ENCODE peak calls at places on chromosomes 3 and 15, in four cellular contexts. T is SJSA1, M is spleen, Q is GM23248. S is an unnamed sample. For H3K36me3 and H3K27me3, the result is how much of the 10 kb centered on the place peaks cover.

GRCh38 chr15:43102181-43102580 is 3.7 kb downstream of the UBR1 start:
- DNase-seq in M (no peak), Q (no peak), T (no peak), S (no peak)

GRCh38 chr15:92079047-92079446 is 225.5 kb downstream of the SLCO3A1 start:
- DNase-seq in Q (peak), T (no peak), M (no peak), S (no peak)

GRCh38 chr3:129230311-129231019 is 18.9 kb upstream of the COPG1 start:
- DNase-seq in Q (peak), T (peak), M (no peak), S (peak)

GRCh38 chr3:15645740-15646490 is 44.4 kb downstream of the BTD start:
- DNase-seq in M (no peak), Q (peak), T (peak), S (peak)

GRCh38 chr15:92883643-92884458 is 16.3 kb upstream of the CHD2 start:
- DNase-seq in Q (peak), M (no peak), T (no peak), S (no peak)

GRCh38 chr3:45381168-45381852 is 7.1 kb upstream of the LARS2 start:
- DNase-seq in M (no peak), Q (peak), T (no peak), S (no peak)

GRCh38 chr15:69675727-69676126 is 223.1 kb downstream of the RPLP1 start:
- DNase-seq in T (no peak), M (no peak), Q (no peak), S (no peak)

GRCh38 chr3:170836491-170836890 is 33.5 kb downstream of the RPL22L1 start:
- DNase-seq in T (no peak), M (no peak), Q (no peak), S (no peak)

GRCh38 chr3:114929971-114930732 is 216.9 kb downstream of the ZBTB20 start:
- DNase-seq in Q (peak), T (no peak), M (no peak), S (no peak)

GRCh38 chr3:183579967-183580720 is 24.6 kb upstream of the KLHL6 start:
- DNase-seq in M (no peak), T (no peak), Q (peak), S (no peak)

GRCh38 chr3:64846009-64846408 is 158.2 kb upstream of the ADAMTS9 start:
- DNase-seq in Q (no peak), T (no peak), M (no peak), S (no peak)

GRCh38 chr3:77025476-77025875 is 14.4 kb upstream of the ROBO2 start:
- DNase-seq in M (no peak), T (no peak), Q (no peak), S (no peak)

GRCh38 chr3:30667250-30667585 is 60.8 kb downstream of the TGFBR2 start:
- DNase-seq in Q (no peak), M (no peak), T (peak), S (no peak)

GRCh38 chr3:120601554-120601953 is 5.4 kb downstream of the NDUFB4 start:
- DNase-seq in T (no peak), Q (no peak), M (no peak), S (no peak)
- H3K36me3 ChIP-seq in T (half or more), Q (under half), M (under half), S (under half)

DNA sequence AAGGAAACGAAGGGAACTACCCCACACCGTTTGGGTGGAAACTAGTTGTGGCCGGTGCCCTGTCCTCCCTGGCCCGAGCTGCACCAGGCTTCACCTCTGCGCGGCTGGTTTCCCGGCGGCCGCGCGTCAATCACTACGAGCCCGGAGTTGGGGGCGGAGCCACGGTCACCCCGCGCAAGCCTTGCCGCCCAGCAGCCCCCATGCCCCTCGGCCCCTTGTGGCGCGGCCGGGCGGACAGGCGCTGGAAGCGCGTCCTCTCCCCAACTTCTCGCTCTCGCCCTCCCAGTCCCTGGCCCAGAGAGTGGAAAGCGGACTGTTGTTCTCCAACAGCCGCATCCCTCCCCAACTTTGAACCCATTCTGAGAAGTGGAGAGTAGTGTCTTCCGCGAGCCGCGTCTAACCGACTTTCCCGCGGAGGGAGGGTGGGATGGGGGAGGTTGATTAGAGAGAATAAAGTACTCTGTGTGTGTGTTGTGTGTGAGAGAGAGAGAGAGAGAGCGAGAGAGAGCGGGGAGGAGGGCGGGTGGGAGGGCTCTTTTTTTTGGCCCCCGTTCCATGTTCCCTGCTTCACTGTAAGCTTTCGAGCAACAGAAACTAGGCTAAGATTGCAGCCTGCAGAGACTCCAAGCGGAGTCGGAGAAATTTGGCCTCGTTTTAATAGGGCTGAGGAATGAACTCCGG is 1.4 kb upstream of the MEIS2 start:
- DNase-seq in M (peak), Q (peak), T (peak), S (peak)
- H3K27me3 ChIP-seq in M (half or more), Q (under half), T (under half), S (under half)

GRCh38 chr3:145639880-145640279 is 521.1 kb downstream of the PLOD2 start:
- DNase-seq in Q (no peak), T (no peak), M (no peak), S (no peak)
- H3K27ac ChIP-seq in Q (no peak), T (no peak), M (no peak), S (no peak)

GRCh38 chr3:13287833-13288232 is 132.3 kb downstream of the NUP210 start:
- DNase-seq in Q (no peak), T (no peak), M (no peak), S (no peak)
- H3K36me3 ChIP-seq in Q (under half), T (under half), M (under half), S (under half)